ENCODE peak calls at places on chromosomes 3 and 15, in four cellular contexts. One of them, this sample, is unnamed.

GRCh38 chr3:115709931-115710330 is 86.6 kb downstream of the GAP43 start:
- DNase-seq in K562: no peak
- DNase-seq in HepG2: no peak
- DNase-seq in WTC11: no peak
- DNase-seq in this sample: no peak

GRCh38 chr3:134640872-134641470 is 9.9 kb downstream of the KY start:
- DNase-seq in HepG2: peak; percentile 26
- DNase-seq in WTC11: peak; percentile 57
- DNase-seq in K562: peak; percentile 15
- DNase-seq in this sample: peak; percentile 56

GRCh38 chr3:172087827-172088580 is 48.6 kb downstream of the FNDC3B start:
- DNase-seq in K562: no peak
- DNase-seq in HepG2: no peak
- DNase-seq in WTC11: no peak
- DNase-seq in this sample: no peak

GRCh38 chr3:172606021-172606420 is 82.8 kb upstream of the TNFSF10 start:
- DNase-seq in WTC11: no peak
- DNase-seq in HepG2: no peak
- DNase-seq in K562: no peak
- DNase-seq in this sample: no peak

GRCh38 chr3:35679409-35680080 is 40.2 kb downstream of the ARPP21 start:
- DNase-seq in HepG2: no peak
- DNase-seq in K562: no peak
- DNase-seq in WTC11: no peak
- DNase-seq in this sample: no peak

GRCh38 chr15:36186376-36186775 is 393.1 kb upstream of the CDIN1 start:
- DNase-seq in WTC11: no peak
- DNase-seq in HepG2: no peak
- DNase-seq in K562: no peak
- DNase-seq in this sample: no peak

GRCh38 chr3:52839892-52840545 is 5.2 kb upstream of the MUSTN1 start:
- DNase-seq in HepG2: no peak
- DNase-seq in WTC11: no peak
- DNase-seq in K562: no peak
- DNase-seq in this sample: no peak

GRCh38 chr3:136831461-136831860 is 12.5 kb downstream of the SLC35G2 start:
- DNase-seq in K562: no peak
- DNase-seq in WTC11: no peak
- DNase-seq in HepG2: no peak
- DNase-seq in this sample: no peak

GRCh38 chr3:11509175-11510000 is 134.3 kb downstream of the VGLL4 start:
- DNase-seq in K562: peak; percentile 70
- DNase-seq in WTC11: peak; percentile 28
- DNase-seq in HepG2: peak; percentile 31
- DNase-seq in this sample: peak; percentile 79

GRCh38 chr3:127488740-127489139 is 101.8 kb downstream of the TPRA1 start:
- DNase-seq in HepG2: no peak
- DNase-seq in WTC11: no peak
- DNase-seq in K562: no peak
- DNase-seq in this sample: no peak

GRCh38 chr3:56135941-56136340 is 332.3 kb downstream of the ERC2 start:
- DNase-seq in HepG2: no peak
- DNase-seq in WTC11: no peak
- DNase-seq in K562: no peak
- DNase-seq in this sample: no peak

GRCh38 chr3:105812194-105812586 is 56.6 kb downstream of the CBLB start:
- DNase-seq in K562: no peak
- DNase-seq in HepG2: no peak
- DNase-seq in WTC11: no peak
- DNase-seq in this sample: no peak

GRCh38 chr3:49880581-49881328 is 11.0 kb upstream of the CAMKV start:
- DNase-seq in WTC11: peak; percentile 79
- DNase-seq in HepG2: no peak
- DNase-seq in K562: peak; percentile 61
- DNase-seq in this sample: no peak

GRCh38 chr15:89101302-89102191 is 13.3 kb downstream of the ABHD2 start:
- DNase-seq in WTC11: no peak
- DNase-seq in HepG2: peak; percentile 45
- DNase-seq in K562: no peak
- DNase-seq in this sample: no peak

GRCh38 chr3:13764161-13764560 is 115.7 kb downstream of the WNT7A start:
- DNase-seq in WTC11: no peak
- DNase-seq in HepG2: no peak
- DNase-seq in K562: no peak
- DNase-seq in this sample: no peak

GRCh38 chr3:171267089-171267488 is 193.1 kb downstream of the TNIK start:
- DNase-seq in HepG2: no peak
- DNase-seq in WTC11: no peak
- DNase-seq in K562: no peak
- DNase-seq in this sample: no peak

DNA sequence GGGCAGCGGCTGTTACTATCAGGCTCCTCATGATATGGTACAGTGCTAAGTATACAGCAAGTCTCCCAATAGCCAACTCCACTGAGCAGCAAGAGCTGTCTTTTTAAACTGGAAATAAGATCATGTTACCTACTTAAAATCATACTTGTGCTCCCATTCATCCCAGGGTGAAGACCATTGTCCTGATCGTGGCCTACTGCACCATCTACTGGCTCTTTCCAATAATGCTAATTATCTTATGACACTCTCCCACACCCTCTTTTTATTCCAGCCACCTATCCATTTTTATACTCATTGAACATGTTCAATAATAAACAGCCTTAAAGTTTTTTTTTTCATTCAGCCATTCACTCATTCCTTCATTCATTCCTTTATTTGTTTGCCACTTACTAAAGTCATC is 117.7 kb downstream of the GBE1 start:
- DNase-seq in HepG2: peak; percentile 9
- DNase-seq in K562: no peak
- DNase-seq in WTC11: no peak
- DNase-seq in this sample: peak; percentile 49
- TF ChIP-seq ELF4 in HepG2: no peak
- TF ChIP-seq ELF4 in K562: no peak
- TF ChIP-seq ELF4 in WTC11: no peak
- TF ChIP-seq ELF4 in this sample: no peak

GRCh38 chr15:98433302-98433701 is 215.0 kb upstream of the IGF1R start:
- DNase-seq in WTC11: no peak
- DNase-seq in HepG2: no peak
- DNase-seq in K562: no peak
- DNase-seq in this sample: no peak
- TF ChIP-seq ELF4 in WTC11: no peak
- TF ChIP-seq ELF4 in HepG2: no peak
- TF ChIP-seq ELF4 in K562: no peak
- TF ChIP-seq ELF4 in this sample: no peak

GRCh38 chr15:60405405-60405804 is 7.6 kb upstream of the ANXA2 start:
- DNase-seq in HepG2: no peak
- DNase-seq in WTC11: no peak
- DNase-seq in K562: no peak
- DNase-seq in this sample: no peak

GRCh38 chr15:60407406-60407805 is 9.6 kb upstream of the ANXA2 start:
- DNase-seq in K562: no peak
- DNase-seq in WTC11: no peak
- DNase-seq in HepG2: no peak
- DNase-seq in this sample: no peak

GRCh38 chr15:60406513-60407124 is 8.8 kb upstream of the ANXA2 start:
- DNase-seq in K562: no peak
- DNase-seq in HepG2: no peak
- DNase-seq in WTC11: no peak
- DNase-seq in this sample: no peak

GRCh38 chr15:60412026-60412425 is 14.2 kb upstream of the ANXA2 start:
- DNase-seq in HepG2: no peak
- DNase-seq in K562: no peak
- DNase-seq in WTC11: no peak
- DNase-seq in this sample: no peak

DNA sequence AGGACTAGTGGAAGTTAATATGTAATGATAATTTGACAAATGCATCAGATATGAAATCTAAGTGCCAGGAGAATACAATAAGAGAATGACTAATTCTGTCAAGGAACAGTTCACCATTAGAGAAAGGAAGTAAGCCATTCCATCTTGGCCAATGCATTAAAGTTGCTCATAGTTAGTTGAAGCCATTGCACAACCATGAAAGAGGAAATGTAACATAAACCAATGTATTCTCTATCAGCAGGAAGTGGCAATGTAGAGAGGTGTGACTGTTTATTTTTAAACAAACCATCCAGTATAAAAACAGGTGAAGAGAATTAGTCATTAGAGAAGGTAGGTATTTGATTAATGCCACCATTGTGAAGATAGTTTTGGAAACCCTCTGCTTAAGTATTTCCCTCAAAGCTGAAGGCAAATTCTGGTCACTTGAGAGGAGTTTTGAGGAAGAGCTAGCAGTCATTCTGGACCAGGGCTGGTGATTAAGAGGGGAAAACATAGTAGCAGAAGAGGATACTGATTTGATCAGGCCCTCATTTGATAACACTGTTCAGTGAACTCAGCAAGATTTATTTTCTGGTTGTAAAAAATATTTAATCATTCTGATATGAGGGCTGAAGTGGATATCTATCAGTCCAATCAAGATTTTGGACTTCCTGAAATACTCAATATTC is 10.8 kb upstream of the ANXA2 start:
- DNase-seq in WTC11: no peak
- DNase-seq in HepG2: peak; percentile 16
- DNase-seq in K562: no peak
- DNase-seq in this sample: no peak
- TF ChIP-seq ELF4 in WTC11: no peak
- TF ChIP-seq ELF4 in HepG2: no peak
- TF ChIP-seq ELF4 in K562: no peak
- TF ChIP-seq ELF4 in this sample: no peak

DNA sequence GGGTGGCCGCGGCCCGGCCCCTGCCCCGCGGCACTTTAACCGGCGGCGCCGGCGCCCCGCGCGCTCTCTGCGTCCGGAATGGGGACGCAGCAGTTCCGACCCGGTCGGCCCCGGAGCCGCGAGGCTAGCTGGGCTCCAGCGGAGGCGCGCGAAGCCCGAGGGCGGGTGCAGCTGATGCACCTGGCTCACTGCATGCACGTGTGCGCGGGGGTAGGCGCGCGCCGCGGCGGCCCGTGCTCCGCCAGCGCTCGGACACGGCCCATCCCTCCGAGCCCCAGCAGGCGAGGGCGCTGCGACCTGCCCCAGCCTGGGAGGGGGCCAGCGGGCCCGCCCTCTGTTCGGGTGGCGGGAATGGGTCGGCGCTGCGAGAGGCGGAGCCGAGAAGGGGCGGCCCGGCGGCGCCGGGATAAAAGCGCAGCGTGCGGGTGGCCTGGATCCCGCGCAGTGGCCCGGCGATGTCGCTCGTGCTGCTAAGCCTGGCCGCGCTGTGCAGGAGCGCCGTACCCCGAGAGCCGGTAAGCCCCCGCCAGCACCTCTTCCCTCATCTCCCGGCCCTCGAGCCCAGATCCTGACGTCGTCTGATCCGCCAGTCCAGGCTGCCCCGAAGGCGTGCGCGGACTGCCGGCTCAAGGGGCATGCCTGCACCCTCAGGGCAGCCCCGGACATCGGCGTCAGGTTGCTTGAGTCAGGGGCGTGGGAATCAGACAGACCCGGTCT is at the start of the genes CHDH and IL17RB:
- DNase-seq in K562: peak; percentile 61
- DNase-seq in HepG2: peak; percentile 77
- DNase-seq in WTC11: peak; percentile 76
- DNase-seq in this sample: peak; percentile 81
- TF ChIP-seq ELF4 in K562: no peak
- TF ChIP-seq ELF4 in HepG2: no peak
- TF ChIP-seq ELF4 in WTC11: peak; percentile 89
- TF ChIP-seq ELF4 in this sample: no peak

DNA sequence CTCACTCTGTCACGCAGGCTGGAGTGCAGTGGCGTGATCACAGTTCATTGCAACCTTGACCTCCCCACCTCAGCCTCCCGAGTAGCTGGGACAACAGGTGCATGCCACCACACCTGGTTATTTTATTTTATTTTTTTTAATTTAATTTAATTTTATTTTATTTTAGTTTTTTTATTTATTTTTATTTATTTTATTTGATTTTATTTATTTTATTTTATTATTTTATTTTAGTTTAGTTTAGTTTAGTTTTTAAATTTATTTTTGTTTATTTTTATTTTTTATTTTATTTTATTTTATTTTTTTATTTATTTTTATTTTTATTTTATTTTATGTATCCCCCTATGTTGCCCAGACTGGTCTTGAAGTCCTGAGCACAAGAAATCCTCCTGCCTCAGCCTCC is 202.3 kb upstream of the SLCO3A1 start:
- DNase-seq in K562: no peak
- DNase-seq in WTC11: no peak
- DNase-seq in HepG2: no peak
- DNase-seq in this sample: no peak
- TF ChIP-seq ELF4 in K562: no peak
- TF ChIP-seq ELF4 in WTC11: no peak
- TF ChIP-seq ELF4 in HepG2: no peak
- TF ChIP-seq ELF4 in this sample: no peak

DNA sequence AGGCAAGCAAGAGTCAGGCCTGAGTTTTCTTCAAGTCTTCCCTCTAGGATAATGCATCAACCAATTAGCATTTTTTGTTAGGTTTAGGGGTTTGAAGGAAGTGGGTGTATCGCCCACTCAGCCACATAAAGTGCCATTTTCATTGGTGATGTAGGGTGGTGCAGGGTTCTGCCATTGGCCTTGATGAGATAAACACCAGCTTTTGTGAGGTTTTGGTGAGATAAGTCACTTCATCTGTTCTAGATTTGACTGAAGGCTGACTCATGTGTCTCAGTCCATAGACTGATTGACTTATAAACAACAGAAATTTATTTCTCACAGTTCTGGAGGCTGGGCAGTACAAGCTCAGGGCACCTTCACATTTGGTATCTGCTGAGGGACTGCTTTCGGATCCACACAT is 84.5 kb upstream of the C3orf80 start:
- DNase-seq in WTC11: no peak
- DNase-seq in HepG2: no peak
- DNase-seq in K562: no peak
- DNase-seq in this sample: no peak
- TF ChIP-seq ELF4 in WTC11: no peak
- TF ChIP-seq ELF4 in HepG2: no peak
- TF ChIP-seq ELF4 in K562: no peak
- TF ChIP-seq ELF4 in this sample: no peak

GRCh38 chr3:38763569-38763968 is 52.4 kb downstream of the SCN10A start:
- DNase-seq in K562: no peak
- DNase-seq in WTC11: no peak
- DNase-seq in HepG2: no peak
- DNase-seq in this sample: no peak
- TF ChIP-seq ELF4 in K562: no peak
- TF ChIP-seq ELF4 in WTC11: no peak
- TF ChIP-seq ELF4 in HepG2: no peak
- TF ChIP-seq ELF4 in this sample: no peak

DNA sequence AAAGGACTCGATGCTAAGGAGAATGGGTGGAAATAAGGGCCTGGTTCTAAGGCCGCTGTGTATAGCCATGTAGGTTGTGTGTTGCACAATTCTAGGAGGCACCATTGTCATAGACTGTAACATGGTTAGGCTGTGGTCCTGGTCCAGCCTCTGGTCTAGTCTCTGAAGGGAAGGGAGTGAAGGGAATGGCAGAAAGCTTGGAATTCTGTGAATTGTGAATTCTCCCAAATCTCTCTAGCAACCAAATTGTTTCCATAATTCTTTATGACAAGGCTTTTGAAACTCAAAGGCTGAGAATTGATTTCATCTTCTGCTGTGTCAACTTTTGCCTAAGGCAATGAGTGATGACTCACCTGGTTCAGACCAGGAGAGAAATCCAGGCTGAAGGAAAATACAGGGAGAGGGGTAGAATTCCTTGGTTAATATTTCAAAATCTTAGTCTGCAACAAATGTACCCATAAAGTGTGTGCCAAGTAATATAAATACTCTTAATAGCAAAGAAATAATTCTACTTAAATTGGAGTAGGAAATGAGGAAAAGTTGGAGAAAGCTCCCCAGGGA is 82.6 kb upstream of the ADPGK start:
- DNase-seq in K562: no peak
- DNase-seq in HepG2: no peak
- DNase-seq in WTC11: no peak
- DNase-seq in this sample: no peak
- TF ChIP-seq ELF4 in K562: no peak
- TF ChIP-seq ELF4 in HepG2: no peak
- TF ChIP-seq ELF4 in WTC11: no peak
- TF ChIP-seq ELF4 in this sample: no peak

This sample was measured in HEK293T.